ENCODE peak calls at places on chromosomes 5 and 9, in seven cellular contexts. G is activated naive CD4-positive, alpha-beta T cell; H is NCI-H510A; J is memory B cell; S is stimulated activated CD4-positive, alpha-beta T cell treated with anti-CD3 and anti-CD28 coated beads, Interleukin-2, amount 100 ng/mL, for 48 hours; B is colonic mucosa; O is PC-3. N is an unnamed sample.

GRCh38 chr5:111742595-111742994 is 14.4 kb downstream of the NREP start:
- DNase-seq in G (no peak), H (no peak), J (no peak), S (no peak), B (peak), O (peak), N (peak)

GRCh38 chr9:111598730-111599091 is 736 bp downstream of the PTGR1 start:
- DNase-seq in G (no peak), H (no peak), J (peak), S (no peak), B (peak), O (peak), N (peak)

GRCh38 chr5:121581588-121581987 is 270.1 kb upstream of the FTMT start:
- DNase-seq in G (no peak), H (no peak), J (no peak), S (no peak), B (no peak), O (no peak), N (no peak)

GRCh38 chr5:1276930-1277329 is 17.9 kb downstream of the TERT start:
- DNase-seq in G (no peak), H (no peak), J (no peak), S (no peak), B (no peak), O (no peak), N (no peak)

GRCh38 chr5:160339406-160340140 is 27.2 kb upstream of the CCNJL start:
- DNase-seq in G (no peak), H (no peak), J (no peak), S (no peak), B (no peak), O (no peak), N (no peak)

GRCh38 chr9:17280350-17281012 is 145.6 kb downstream of the CNTLN start:
- DNase-seq in G (no peak), H (no peak), J (no peak), S (no peak), B (no peak), O (no peak), N (no peak)

GRCh38 chr5:132677191-132677590 is 3.4 kb downstream of the IL4 start:
- DNase-seq in G (no peak), H (no peak), J (no peak), S (no peak), B (peak), O (peak), N (no peak)

GRCh38 chr9:106019017-106019692 is 324.8 kb downstream of the TMEM38B start:
- DNase-seq in G (no peak), H (peak), J (no peak), S (no peak), B (no peak), O (no peak), N (no peak)

GRCh38 chr9:135032868-135033460 is 54.5 kb upstream of the OLFM1 start:
- DNase-seq in G (no peak), H (no peak), J (no peak), S (no peak), B (no peak), O (no peak), N (no peak)

GRCh38 chr9:8858250-8859161 is 1058.9 kb upstream of the DMAC1 start:
- DNase-seq in G (no peak), H (no peak), J (no peak), S (no peak), B (peak), O (no peak), N (peak)

GRCh38 chr5:100517301-100517974 is 17.7 kb upstream of the FAM174A start:
- DNase-seq in G (no peak), H (peak), J (no peak), S (no peak), B (peak), O (peak), N (peak)

GRCh38 chr5:147567917-147568598 is 58.2 kb upstream of the DPYSL3 start:
- DNase-seq in G (no peak), H (no peak), J (no peak), S (no peak), B (no peak), O (peak), N (no peak)

GRCh38 chr9:109910616-109911568 is 130.9 kb downstream of the PALM2AKAP2 start:
- DNase-seq in G (no peak), H (no peak), J (no peak), S (no peak), B (peak), O (peak), N (peak)

GRCh38 chr5:135005076-135005475 is 29.0 kb downstream of the PITX1 start:
- DNase-seq in G (no peak), H (no peak), J (no peak), S (no peak), B (no peak), O (no peak), N (no peak)

GRCh38 chr9:135135171-135135926 is 47.9 kb downstream of the OLFM1 start:
- DNase-seq in G (no peak), H (no peak), J (no peak), S (no peak), B (no peak), O (no peak), N (no peak)

GRCh38 chr5:104367978-104368377 is 805.4 kb upstream of the NUDT12 start:
- DNase-seq in G (no peak), H (no peak), J (no peak), S (no peak), B (no peak), O (no peak), N (no peak)

GRCh38 chr5:180874804-180875582 is 13.9 kb upstream of the ZFP62 start:
- DNase-seq in G (no peak), H (no peak), J (no peak), S (no peak), B (no peak), O (no peak), N (no peak)

GRCh38 chr5:138467711-138468132 is 2.4 kb downstream of the EGR1 start:
- DNase-seq in G (no peak), H (no peak), J (no peak), S (no peak), B (no peak), O (no peak), N (no peak)

GRCh38 chr9:105062222-105062850 is 134.4 kb upstream of the ABCA1 start:
- DNase-seq in G (no peak), H (peak), J (no peak), S (no peak), B (no peak), O (no peak), N (peak)

GRCh38 chr9:557601-558201 is 283.8 kb upstream of the DMRT1 start:
- DNase-seq in G (no peak), H (no peak), J (no peak), S (no peak), B (no peak), O (peak), N (no peak)

GRCh38 chr5:174698156-174698555 is 26.2 kb upstream of the MSX2 start:
- DNase-seq in G (no peak), H (no peak), J (no peak), S (no peak), B (no peak), O (no peak), N (no peak)

GRCh38 chr5:1101991-1102713 is 9.7 kb downstream of the SLC12A7 start:
- DNase-seq in G (no peak), H (no peak), J (no peak), S (no peak), B (no peak), O (no peak), N (no peak)

GRCh38 chr9:113934826-113935676 is 58.9 kb downstream of the ZNF618 start:
- DNase-seq in G (no peak), H (no peak), J (no peak), S (no peak), B (peak), O (no peak), N (no peak)

GRCh38 chr9:134054891-134055811 is 12.7 kb downstream of the BRD3 start:
- DNase-seq in G (no peak), H (no peak), J (no peak), S (no peak), B (no peak), O (no peak), N (peak)

GRCh38 chr5:100520348-100520747 is 14.8 kb upstream of the FAM174A start:
- DNase-seq in G (no peak), H (no peak), J (no peak), S (no peak), B (no peak), O (peak), N (no peak)

GRCh38 chr5:175862131-175863012 is 9.0 kb upstream of the CPLX2 start:
- DNase-seq in G (no peak), H (no peak), J (no peak), S (no peak), B (no peak), O (no peak), N (no peak)

GRCh38 chr5:126926152-126926551 is 104.2 kb downstream of the MARCHF3 start:
- DNase-seq in G (no peak), H (no peak), J (no peak), S (no peak), B (no peak), O (no peak), N (no peak)

GRCh38 chr9:20570086-20570485 is 52.2 kb downstream of the MLLT3 start:
- DNase-seq in G (no peak), H (no peak), J (no peak), S (no peak), B (no peak), O (peak), N (no peak)

GRCh38 chr5:89613222-89613956 is 730.4 kb upstream of the MEF2C start:
- DNase-seq in G (no peak), H (no peak), J (no peak), S (no peak), B (no peak), O (peak), N (no peak)

GRCh38 chr5:177362102-177362868 is 4.6 kb downstream of the RGS14 start:
- DNase-seq in G (no peak), H (no peak), J (no peak), S (no peak), B (no peak), O (no peak), N (no peak)

GRCh38 chr5:89243611-89244010 is 360.6 kb upstream of the MEF2C start:
- DNase-seq in G (no peak), H (no peak), J (no peak), S (no peak), B (no peak), O (no peak), N (no peak)